ENCODE peak calls at places on chromosomes 16 and 17, in ten cellular contexts. I, S, L, C, T, E, Z, Y, G and U are unnamed samples.

GRCh38 chr16:28012031-28012445 is 51.5 kb downstream of the GSG1L start:
- DNase-seq in I (no peak), S (no peak), L (no peak), C (no peak), T (no peak), E (no peak), Z (no peak), Y (no peak), G (no peak), U (no peak)

GRCh38 chr16:63422633-63423032 is 1386.4 kb upstream of the CDH8 start:
- DNase-seq in I (no peak), S (no peak), L (no peak), C (no peak), T (no peak), E (no peak), Z (no peak), Y (no peak), G (no peak), U (no peak)

GRCh38 chr16:22307838-22308237 is 10.6 kb downstream of the POLR3E start:
- DNase-seq in I (no peak), S (no peak), L (no peak), C (no peak), T (no peak), E (no peak), Z (no peak), Y (no peak), G (no peak), U (no peak)

GRCh38 chr16:23114131-23114904 is 34.9 kb downstream of the USP31 start:
- DNase-seq in I (no peak), S (no peak), L (no peak), C (no peak), T (no peak), E (no peak), Z (no peak), Y (no peak), G (no peak), U (no peak)

GRCh38 chr17:60743812-60744211 is 66.2 kb downstream of the BCAS3 start:
- DNase-seq in I (no peak), S (no peak), L (no peak), C (no peak), T (peak), E (no peak), Z (no peak), Y (peak), G (no peak), U (no peak)

GRCh38 chr17:13601317-13601775 is 383 bp downstream of the HS3ST3A1 start:
- DNase-seq in I (peak), S (no peak), L (no peak), C (no peak), T (no peak), E (no peak), Z (no peak), Y (peak), G (peak), U (no peak)

GRCh38 chr16:65624246-65624645 is 502.4 kb upstream of the CDH11 start:
- DNase-seq in I (no peak), S (no peak), L (no peak), C (no peak), T (no peak), E (no peak), Z (no peak), Y (no peak), G (no peak), U (no peak)

GRCh38 chr17:56038136-56038535 is 115.1 kb upstream of the ANKFN1 start:
- DNase-seq in I (no peak), S (no peak), L (no peak), C (no peak), T (no peak), E (no peak), Z (no peak), Y (no peak), G (no peak), U (no peak)

GRCh38 chr17:3740611-3741073 is 16.9 kb downstream of the HASPIN start:
- DNase-seq in I (no peak), S (peak), L (no peak), C (no peak), T (peak), E (no peak), Z (no peak), Y (no peak), G (no peak), U (no peak)

GRCh38 chr17:2906907-2907306 is 110.7 kb downstream of the RAP1GAP2 start:
- DNase-seq in I (no peak), S (no peak), L (no peak), C (no peak), T (peak), E (no peak), Z (no peak), Y (no peak), G (no peak), U (no peak)

GRCh38 chr17:33949100-33949499 is 306.0 kb upstream of the CCL2 start:
- DNase-seq in I (peak), S (no peak), L (no peak), C (no peak), T (no peak), E (no peak), Z (no peak), Y (peak), G (peak), U (no peak)

GRCh38 chr16:82761858-82762257 is 135.1 kb downstream of the CDH13 start:
- DNase-seq in I (no peak), S (no peak), L (no peak), C (no peak), T (no peak), E (no peak), Z (no peak), Y (no peak), G (no peak), U (peak)

GRCh38 chr16:10509534-10510025 is 70.8 kb downstream of the EMP2 start:
- DNase-seq in I (peak), S (no peak), L (no peak), C (no peak), T (peak), E (peak), Z (peak), Y (peak), G (peak), U (peak)

GRCh38 chr16:31177136-31177535 is 2.8 kb upstream of the FUS start:
- DNase-seq in I (no peak), S (peak), L (no peak), C (no peak), T (no peak), E (no peak), Z (no peak), Y (no peak), G (no peak), U (no peak)

GRCh38 chr17:80811181-80812105 is 180.2 kb upstream of the CHMP6 start:
- DNase-seq in I (no peak), S (no peak), L (peak), C (no peak), T (no peak), E (peak), Z (no peak), Y (no peak), G (no peak), U (no peak)

GRCh38 chr17:66364508-66365203 is 62.2 kb downstream of the PRKCA start:
- DNase-seq in I (no peak), S (no peak), L (no peak), C (no peak), T (peak), E (no peak), Z (no peak), Y (no peak), G (no peak), U (no peak)

GRCh38 chr16:84950906-84951305 is 60.4 kb downstream of the ZDHHC7 start:
- DNase-seq in I (peak), S (no peak), L (no peak), C (no peak), T (peak), E (no peak), Z (no peak), Y (peak), G (peak), U (no peak)

GRCh38 chr16:68387301-68387700 is 61.0 kb downstream of the SMPD3 start:
- DNase-seq in I (peak), S (peak), L (peak), C (peak), T (no peak), E (no peak), Z (no peak), Y (peak), G (no peak), U (peak)

GRCh38 chr16:73054732-73055481 is 7.0 kb upstream of the ZFHX3 start:
- DNase-seq in I (peak), S (no peak), L (no peak), C (no peak), T (peak), E (no peak), Z (no peak), Y (peak), G (no peak), U (no peak)
- H3K4me3 ChIP-seq in I (no peak), S (peak), L (peak), C (no peak), T (no peak), E (peak), Z (peak), Y (peak), G (peak), U (no peak)

DNA sequence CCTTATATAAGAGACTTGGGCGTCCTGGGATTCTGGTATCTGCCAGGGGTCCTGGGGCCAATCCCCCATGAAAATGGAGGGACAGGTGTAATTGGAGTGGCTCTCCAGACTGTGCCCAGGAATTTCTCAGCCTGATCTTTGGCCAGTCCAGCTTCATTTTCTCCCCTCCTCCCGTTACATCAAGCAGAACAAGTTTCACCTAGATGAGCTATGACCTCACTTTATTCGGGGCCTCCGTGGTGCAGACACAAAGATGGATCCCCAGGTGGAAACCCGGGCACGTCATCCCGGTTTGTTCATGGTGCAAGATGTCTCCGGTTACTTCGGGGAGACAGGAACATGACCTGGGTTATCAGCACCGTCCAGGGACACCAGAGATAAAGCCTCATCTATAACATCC is 20.7 kb upstream of the ABR start:
- DNase-seq in I (no peak), S (no peak), L (no peak), C (no peak), T (no peak), E (no peak), Z (no peak), Y (no peak), G (no peak), U (no peak)
- H3K4me3 ChIP-seq in I (no peak), S (no peak), L (no peak), C (no peak), T (no peak), E (no peak), Z (no peak), Y (no peak), G (no peak), U (no peak)

DNA sequence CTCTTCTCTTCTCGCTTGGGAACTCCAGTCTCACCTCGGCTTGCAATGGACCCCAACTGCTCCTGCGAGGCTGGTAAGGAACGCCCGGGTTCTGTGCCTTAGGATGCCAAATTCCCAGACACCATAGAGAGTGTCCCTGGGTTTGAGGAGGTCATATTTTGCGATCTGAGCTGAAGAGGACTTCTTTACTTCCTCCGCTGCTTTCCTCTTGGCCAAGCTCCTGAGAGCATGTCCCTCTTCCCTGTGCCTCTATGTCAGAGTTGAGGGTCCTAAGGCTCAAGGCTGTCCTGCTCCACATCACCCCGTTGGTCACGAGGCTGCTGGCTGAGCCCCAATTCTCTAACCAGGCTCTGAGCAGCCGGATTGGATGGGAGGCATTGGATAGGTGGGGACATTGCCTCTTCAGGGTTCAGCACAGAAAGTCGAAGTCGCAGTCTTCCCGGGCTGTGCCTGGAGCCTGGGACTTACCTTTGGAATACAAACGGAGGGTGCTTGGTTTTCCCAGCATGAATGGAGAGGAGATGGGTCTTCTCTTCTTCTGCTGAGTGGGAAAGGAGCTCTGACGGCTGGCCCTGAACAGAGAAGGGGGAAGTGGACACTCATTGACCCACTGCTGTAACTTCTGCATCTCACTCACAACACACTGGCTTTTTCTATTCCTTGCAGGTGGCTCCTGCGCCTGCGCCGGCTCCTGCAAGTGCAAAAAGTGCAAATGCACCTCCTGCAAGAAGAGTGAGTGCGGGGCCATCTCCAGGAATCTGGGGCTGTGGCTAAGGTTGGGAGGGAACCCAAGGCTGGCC is 426 bp downstream of the MT1H start:
- DNase-seq in I (no peak), S (no peak), L (no peak), C (no peak), T (no peak), E (no peak), Z (no peak), Y (peak), G (no peak), U (no peak)
- H3K4me3 ChIP-seq in I (peak), S (no peak), L (no peak), C (no peak), T (no peak), E (no peak), Z (no peak), Y (peak), G (no peak), U (no peak)

GRCh38 chr16:29809850-29810698 is 1.9 kb upstream of the PRRT2 start:
- DNase-seq in I (peak), S (no peak), L (no peak), C (peak), T (no peak), E (no peak), Z (no peak), Y (peak), G (peak), U (no peak)
- H3K4me3 ChIP-seq in I (peak), S (no peak), L (no peak), C (no peak), T (no peak), E (peak), Z (no peak), Y (peak), G (peak), U (peak)

GRCh38 chr16:3183445-3184139 is 4.4 kb upstream of the OR1F1 start:
- DNase-seq in I (peak), S (no peak), L (no peak), C (no peak), T (no peak), E (no peak), Z (no peak), Y (no peak), G (peak), U (no peak)

GRCh38 chr16:3180445-3180878 is 7.5 kb upstream of the OR1F1 start:
- DNase-seq in I (peak), S (no peak), L (no peak), C (no peak), T (peak), E (no peak), Z (no peak), Y (peak), G (peak), U (no peak)

GRCh38 chr16:3179651-3180050 is 8.4 kb upstream of the OR1F1 start:
- DNase-seq in I (no peak), S (peak), L (no peak), C (no peak), T (no peak), E (no peak), Z (no peak), Y (no peak), G (no peak), U (no peak)

GRCh38 chr16:3186946-3187690 is 886 bp upstream of the OR1F1 start:
- DNase-seq in I (no peak), S (no peak), L (no peak), C (no peak), T (no peak), E (no peak), Z (no peak), Y (no peak), G (no peak), U (no peak)

GRCh38 chr16:3182608-3183444 is 5.2 kb upstream of the OR1F1 start:
- DNase-seq in I (peak), S (peak), L (no peak), C (no peak), T (peak), E (no peak), Z (no peak), Y (peak), G (peak), U (no peak)
- H3K4me3 ChIP-seq in I (peak), S (peak), L (peak), C (no peak), T (peak), E (no peak), Z (peak), Y (peak), G (peak), U (no peak)

GRCh38 chr17:43950554-43950953 is 3.2 kb downstream of the PYY start:
- DNase-seq in I (no peak), S (no peak), L (no peak), C (no peak), T (no peak), E (no peak), Z (no peak), Y (no peak), G (no peak), U (no peak)

GRCh38 chr17:43951750-43952149 is 2.0 kb downstream of the PYY start:
- DNase-seq in I (no peak), S (no peak), L (no peak), C (no peak), T (no peak), E (no peak), Z (no peak), Y (no peak), G (no peak), U (no peak)

GRCh38 chr17:43952724-43953666 is 745 bp downstream of the PYY start:
- DNase-seq in I (peak), S (no peak), L (no peak), C (no peak), T (no peak), E (no peak), Z (no peak), Y (peak), G (no peak), U (no peak)

GRCh38 chr17:43953746-43954145 is at the start of gene PYY:
- DNase-seq in I (peak), S (no peak), L (no peak), C (no peak), T (no peak), E (no peak), Z (no peak), Y (peak), G (no peak), U (no peak)

DNA sequence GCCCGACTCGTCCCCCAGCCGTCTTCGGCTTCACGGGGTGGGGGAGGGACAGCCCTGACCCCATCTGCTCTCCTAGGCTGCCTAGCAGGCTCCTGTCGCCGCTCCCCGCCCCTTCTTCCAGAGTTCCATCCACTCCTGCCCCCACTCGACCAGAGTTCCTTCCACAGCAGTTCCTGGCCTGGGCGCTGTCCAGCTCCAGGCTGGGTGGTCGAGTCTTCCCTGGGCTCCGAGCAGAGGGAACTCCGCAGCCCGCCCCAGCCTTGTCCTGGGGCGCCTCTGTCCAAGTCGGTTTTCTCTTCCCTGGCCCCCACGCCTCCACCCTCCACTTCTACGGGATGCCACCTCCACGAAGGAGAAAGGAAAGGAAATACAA is 1.4 kb downstream of the PYY start:
- DNase-seq in I (peak), S (no peak), L (no peak), C (no peak), T (no peak), E (no peak), Z (no peak), Y (peak), G (no peak), U (no peak)
- H3K4me3 ChIP-seq in I (peak), S (peak), L (no peak), C (no peak), T (no peak), E (no peak), Z (no peak), Y (peak), G (no peak), U (no peak)

GRCh38 chr17:75078097-75079022 is 9.4 kb upstream of the SLC16A5 start:
- DNase-seq in I (no peak), S (peak), L (no peak), C (peak), T (peak), E (no peak), Z (no peak), Y (no peak), G (no peak), U (peak)
- H3K4me3 ChIP-seq in I (no peak), S (peak), L (no peak), C (no peak), T (peak), E (peak), Z (peak), Y (peak), G (no peak), U (no peak)

DNA sequence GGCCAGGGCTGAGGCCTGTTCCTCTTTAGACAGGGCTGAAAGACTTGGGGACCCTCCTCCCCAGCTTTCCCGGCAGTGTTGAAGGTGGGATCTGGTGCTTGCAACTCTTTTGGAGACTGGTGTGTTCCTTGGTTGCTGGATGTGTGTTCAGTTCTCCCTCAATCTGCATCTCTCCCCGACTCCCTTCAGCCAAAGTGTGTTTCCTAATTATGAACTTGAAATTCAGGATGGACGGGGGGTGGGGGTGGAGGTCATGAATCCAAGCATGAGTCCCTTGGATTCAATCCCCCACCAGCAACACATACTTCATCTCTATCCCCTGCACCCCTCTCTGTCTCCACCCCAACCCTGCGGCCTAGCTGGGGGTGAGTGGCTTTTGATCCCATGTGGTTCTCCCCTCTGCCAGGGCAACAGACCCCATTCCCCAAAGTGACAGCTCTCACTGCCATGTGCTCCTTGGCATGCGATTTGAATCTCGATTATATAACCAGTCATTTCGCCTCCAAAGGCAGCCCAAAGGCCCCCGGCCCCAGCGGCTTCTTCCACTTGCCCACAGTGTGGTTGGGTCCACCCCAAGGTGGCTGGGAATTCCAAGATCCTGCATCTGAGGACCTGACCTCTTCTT is 1.3 kb downstream of the ARHGAP23 start:
- DNase-seq in I (no peak), S (no peak), L (no peak), C (no peak), T (no peak), E (no peak), Z (no peak), Y (no peak), G (no peak), U (no peak)
- H3K4me3 ChIP-seq in I (peak), S (peak), L (peak), C (no peak), T (no peak), E (peak), Z (peak), Y (peak), G (no peak), U (no peak)

DNA sequence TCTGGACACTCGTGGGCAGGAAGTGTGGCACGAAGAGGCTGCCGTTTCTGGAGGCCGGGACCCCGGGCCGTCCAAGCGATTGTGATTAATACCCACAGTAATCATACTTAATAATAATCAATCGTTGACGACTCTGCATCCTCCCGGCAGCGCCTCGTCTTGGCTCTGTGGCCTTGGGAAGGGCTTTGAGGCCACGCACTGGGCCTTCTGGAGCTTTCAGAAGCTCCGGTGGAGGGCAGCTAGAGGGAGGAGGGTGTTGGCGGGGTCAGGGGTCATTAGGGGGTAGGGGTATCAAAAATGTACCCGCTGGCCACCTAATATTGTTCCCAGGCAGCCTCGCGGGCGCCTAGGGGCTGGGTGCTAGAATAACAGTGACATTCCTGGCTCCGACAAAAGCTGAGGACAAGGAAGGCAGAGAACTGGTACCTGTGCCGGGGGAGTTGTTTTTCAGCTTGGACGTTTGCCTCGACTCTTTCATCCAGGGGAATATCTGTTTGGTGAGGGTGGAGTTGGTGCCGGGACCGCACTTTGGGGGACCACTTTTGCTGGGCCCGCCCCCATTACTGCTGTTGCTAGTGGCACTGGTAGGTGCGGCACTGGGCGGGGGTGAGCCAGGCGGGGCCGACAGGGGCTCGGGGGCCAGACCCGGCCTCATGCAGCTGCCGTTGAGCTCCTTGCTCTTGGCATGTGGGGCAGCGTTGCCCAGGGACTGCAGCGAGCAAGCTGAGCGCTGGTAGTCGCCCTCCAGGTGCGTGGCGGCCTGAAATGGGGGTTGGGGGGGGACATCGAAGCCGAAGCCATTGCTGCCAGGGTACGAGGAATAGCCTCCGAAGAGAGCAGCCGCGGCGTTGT is 6.9 kb upstream of the HOXB2 start:
- DNase-seq in I (peak), S (no peak), L (no peak), C (no peak), T (no peak), E (no peak), Z (no peak), Y (peak), G (no peak), U (no peak)
- H3K4me3 ChIP-seq in I (peak), S (peak), L (no peak), C (no peak), T (no peak), E (no peak), Z (no peak), Y (peak), G (no peak), U (no peak)